ENCODE peak calls at places on chromosomes 11 and 22, in four cellular contexts. One of them, this sample, is unnamed.
A peak's percentile ranks its signal among the peaks of the same experiment; 100 is the strongest.

GRCh38 chr11:128902515-128903066 is 11.4 kb downstream of the KCNJ5 start:
- DNase-seq in IMR-90: peak; percentile 81
- DNase-seq in heart right ventricle: no peak
- DNase-seq in AG09309: peak; percentile 34
- DNase-seq in this sample: peak; percentile 78

GRCh38 chr22:49686495-49687219 is 141.0 kb downstream of the BRD1 start:
- DNase-seq in IMR-90: no peak
- DNase-seq in heart right ventricle: no peak
- DNase-seq in AG09309: no peak
- DNase-seq in this sample: no peak

GRCh38 chr11:57303990-57304579 is 20.7 kb downstream of the TNKS1BP1 start:
- DNase-seq in IMR-90: no peak
- DNase-seq in heart right ventricle: no peak
- DNase-seq in AG09309: no peak
- DNase-seq in this sample: peak; percentile 71

GRCh38 chr11:74570266-74571061 is 21.9 kb upstream of the POLD3 start:
- DNase-seq in IMR-90: peak; percentile 53
- DNase-seq in heart right ventricle: peak; percentile 34
- DNase-seq in AG09309: peak; percentile 28
- DNase-seq in this sample: peak; percentile 64

GRCh38 chr11:10499452-10500262 is 41.3 kb downstream of the RNF141 start:
- DNase-seq in IMR-90: no peak
- DNase-seq in heart right ventricle: no peak
- DNase-seq in AG09309: no peak
- DNase-seq in this sample: no peak

GRCh38 chr11:76141901-76142300 is 64.4 kb downstream of the WNT11 start:
- DNase-seq in IMR-90: peak; percentile 5
- DNase-seq in heart right ventricle: no peak
- DNase-seq in AG09309: no peak
- DNase-seq in this sample: no peak

GRCh38 chr11:19419813-19420212 is 179.1 kb upstream of the E2F8 start:
- DNase-seq in IMR-90: peak; percentile 83
- DNase-seq in heart right ventricle: no peak
- DNase-seq in AG09309: no peak
- DNase-seq in this sample: peak; percentile 53

GRCh38 chr11:123065634-123066033 is 3.7 kb upstream of the HSPA8 start:
- DNase-seq in IMR-90: peak; percentile 82
- DNase-seq in heart right ventricle: no peak
- DNase-seq in AG09309: peak; percentile 17
- DNase-seq in this sample: peak; percentile 78

GRCh38 chr11:125871391-125872137 is 15.9 kb upstream of the HYLS1 start:
- DNase-seq in IMR-90: peak; percentile 31
- DNase-seq in heart right ventricle: no peak
- DNase-seq in AG09309: no peak
- DNase-seq in this sample: no peak

GRCh38 chr11:94507485-94507884 is 4.8 kb upstream of the C11orf97 start:
- DNase-seq in IMR-90: no peak
- DNase-seq in heart right ventricle: no peak
- DNase-seq in AG09309: no peak
- DNase-seq in this sample: no peak

GRCh38 chr11:116460156-116460965 is 312.4 kb downstream of the BUD13 start:
- DNase-seq in IMR-90: no peak
- DNase-seq in heart right ventricle: no peak
- DNase-seq in AG09309: no peak
- DNase-seq in this sample: no peak

GRCh38 chr11:554824-555499 is 5.6 kb downstream of the LMNTD2 start:
- DNase-seq in IMR-90: no peak
- DNase-seq in heart right ventricle: no peak
- DNase-seq in AG09309: no peak
- DNase-seq in this sample: peak; percentile 71

GRCh38 chr11:35056391-35057093 is 82.4 kb upstream of the CD44 start:
- DNase-seq in IMR-90: peak; percentile 28
- DNase-seq in heart right ventricle: no peak
- DNase-seq in AG09309: no peak
- DNase-seq in this sample: no peak

GRCh38 chr22:16949561-16949960 is 58.5 kb downstream of the GAB4 start:
- DNase-seq in IMR-90: no peak
- DNase-seq in heart right ventricle: no peak
- DNase-seq in AG09309: no peak
- DNase-seq in this sample: no peak

GRCh38 chr22:27019827-27020226 is 362.4 kb downstream of the MIAT start:
- DNase-seq in IMR-90: no peak
- DNase-seq in heart right ventricle: no peak
- DNase-seq in AG09309: no peak
- DNase-seq in this sample: no peak

GRCh38 chr22:30015229-30015797 is 65.0 kb upstream of the HORMAD2 start:
- DNase-seq in IMR-90: peak; percentile 60
- DNase-seq in heart right ventricle: no peak
- DNase-seq in AG09309: no peak
- DNase-seq in this sample: peak; percentile 79

GRCh38 chr11:117465236-117465997 is 137.8 kb downstream of the CEP164 start:
- DNase-seq in IMR-90: no peak
- DNase-seq in heart right ventricle: no peak
- DNase-seq in AG09309: no peak
- DNase-seq in this sample: no peak

GRCh38 chr11:63839508-63840355 is 822 bp downstream of the MARK2 start:
- DNase-seq in IMR-90: no peak
- DNase-seq in heart right ventricle: peak; percentile 30
- DNase-seq in AG09309: no peak
- DNase-seq in this sample: no peak

GRCh38 chr11:131572423-131572822 is 202.0 kb downstream of the NTM start:
- DNase-seq in IMR-90: no peak
- DNase-seq in heart right ventricle: no peak
- DNase-seq in AG09309: no peak
- DNase-seq in this sample: no peak

GRCh38 chr11:68312117-68312779 is at the start of gene LRP5:
- DNase-seq in IMR-90: peak; percentile 10
- DNase-seq in heart right ventricle: no peak
- DNase-seq in AG09309: no peak
- DNase-seq in this sample: no peak

GRCh38 chr11:123197711-123198110 is 2.7 kb upstream of the CLMP start:
- DNase-seq in IMR-90: peak; percentile 97
- DNase-seq in heart right ventricle: no peak
- DNase-seq in AG09309: peak; percentile 92
- DNase-seq in this sample: peak; percentile 95

GRCh38 chr22:22043296-22044078 is 60.9 kb upstream of the TOP3B start:
- DNase-seq in IMR-90: no peak
- DNase-seq in heart right ventricle: no peak
- DNase-seq in AG09309: no peak
- DNase-seq in this sample: no peak

GRCh38 chr11:33040127-33040861 is 922 bp downstream of the TCP11L1 start:
- DNase-seq in IMR-90: peak; percentile 44
- DNase-seq in heart right ventricle: no peak
- DNase-seq in AG09309: no peak
- DNase-seq in this sample: no peak

GRCh38 chr11:74966651-74967050 is 17.6 kb downstream of the SPCS2 start:
- DNase-seq in IMR-90: no peak
- DNase-seq in heart right ventricle: no peak
- DNase-seq in AG09309: no peak
- DNase-seq in this sample: no peak

GRCh38 chr11:32006799-32007388 is 84.0 kb upstream of the RCN1 start:
- DNase-seq in IMR-90: peak; percentile 51
- DNase-seq in heart right ventricle: peak; percentile 6
- DNase-seq in AG09309: peak; percentile 7
- DNase-seq in this sample: peak; percentile 37

GRCh38 chr11:43880640-43881159 is at the start of gene ALKBH3:
- DNase-seq in IMR-90: peak; percentile 95
- DNase-seq in heart right ventricle: peak; percentile 91
- DNase-seq in AG09309: peak; percentile 75
- DNase-seq in this sample: peak; percentile 97

GRCh38 chr11:43874738-43875137 is 5.9 kb upstream of the ALKBH3 start:
- DNase-seq in IMR-90: no peak
- DNase-seq in heart right ventricle: no peak
- DNase-seq in AG09309: no peak
- DNase-seq in this sample: no peak

DNA sequence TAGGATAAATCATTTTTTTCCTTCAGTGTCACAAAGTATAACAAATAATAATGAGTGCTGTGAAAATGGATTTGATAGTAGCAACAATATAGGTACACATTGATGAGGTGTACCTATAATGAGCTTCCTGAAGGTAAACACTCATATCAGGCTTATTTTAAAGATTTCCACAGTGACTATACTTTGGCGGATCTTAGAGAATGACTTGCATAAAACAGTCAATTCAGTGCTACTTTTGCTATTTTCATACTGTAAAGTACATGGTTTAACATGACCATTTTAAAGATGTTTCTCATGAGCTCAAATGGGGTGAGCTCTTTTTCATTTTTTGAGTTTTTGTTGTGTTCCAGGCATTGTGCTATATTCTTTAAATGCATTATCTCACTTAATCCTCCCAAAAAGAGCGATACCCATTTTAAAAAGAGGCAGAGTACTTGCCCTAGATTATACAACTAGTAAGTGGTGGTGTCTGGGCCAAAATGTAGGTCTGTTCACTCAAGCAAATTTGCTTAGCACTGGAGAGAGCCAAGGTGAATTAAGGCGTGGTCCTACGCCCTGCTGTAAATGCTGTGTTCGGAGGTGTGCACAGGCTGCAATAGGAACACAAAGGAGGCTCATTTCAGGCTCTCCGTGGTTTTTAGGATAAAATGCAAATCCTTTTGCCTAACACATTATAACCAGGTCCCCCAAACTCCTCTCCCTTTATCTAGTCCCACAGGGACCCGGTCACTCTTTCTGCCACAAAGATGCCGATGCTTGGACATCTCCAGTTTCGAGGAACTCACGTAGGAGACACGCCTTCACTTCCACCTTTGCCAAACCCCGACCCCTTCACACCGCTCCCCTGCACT is 617 bp upstream of the ALKBH3 start:
- DNase-seq in IMR-90: no peak
- DNase-seq in heart right ventricle: no peak
- DNase-seq in AG09309: no peak
- DNase-seq in this sample: no peak
- H3K4me3 ChIP-seq in IMR-90: peak overlapping the region; percentile 84
- H3K4me3 ChIP-seq in heart right ventricle: peak overlapping the region; percentile 97
- H3K4me3 ChIP-seq in AG09309: peak overlapping the region; percentile 67
- H3K4me3 ChIP-seq in this sample: peak overlapping the region; percentile 92

DNA sequence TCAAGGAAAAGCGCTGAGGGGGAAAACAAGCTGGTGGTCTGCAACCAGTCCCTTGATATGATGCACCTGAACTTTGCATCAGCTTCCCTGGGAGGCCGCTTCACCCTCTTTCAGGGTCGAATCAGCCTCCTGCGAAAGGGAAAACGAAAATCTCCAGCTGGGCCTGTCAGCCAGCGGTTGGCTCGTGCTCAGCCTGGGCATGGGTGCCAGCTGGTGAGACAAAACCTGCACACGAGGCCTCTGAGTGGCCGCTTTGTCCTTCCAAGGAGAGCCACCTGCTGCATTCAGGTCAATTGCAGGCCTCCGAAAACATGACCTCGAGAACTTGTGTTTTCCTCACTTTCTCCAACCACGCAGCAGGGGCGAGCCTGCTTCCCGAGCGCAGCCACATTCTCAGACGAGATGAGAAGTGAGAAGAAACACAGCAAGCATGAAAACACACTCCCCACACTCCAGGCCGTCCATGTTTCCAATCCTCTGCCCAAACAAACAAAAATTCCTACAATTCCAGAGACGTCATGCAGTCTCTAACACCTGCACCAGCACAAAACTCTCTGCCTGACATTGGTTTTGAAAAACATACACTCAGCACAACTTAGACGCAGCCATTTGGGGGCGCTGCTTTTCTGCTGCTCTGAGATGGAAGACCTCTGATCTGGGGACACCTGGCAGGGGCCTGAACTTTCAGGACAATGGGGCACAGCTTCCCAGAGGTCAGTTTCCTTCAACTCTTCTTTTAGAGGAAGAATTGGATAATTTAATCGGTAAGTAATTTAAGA is 77.1 kb downstream of the DHCR7 start:
- DNase-seq in IMR-90: no peak
- DNase-seq in heart right ventricle: no peak
- DNase-seq in AG09309: no peak
- DNase-seq in this sample: no peak
- TF ChIP-seq CTCF in IMR-90: no peak
- TF ChIP-seq CTCF in heart right ventricle: no peak
- TF ChIP-seq CTCF in AG09309: no peak
- TF ChIP-seq CTCF in this sample: no peak

GRCh38 chr11:46375392-46376101 is 5.9 kb upstream of the MDK start:
- DNase-seq in IMR-90: no peak
- DNase-seq in heart right ventricle: no peak
- DNase-seq in AG09309: no peak
- DNase-seq in this sample: no peak
- H3K4me3 ChIP-seq in IMR-90: no peak overlapping the region
- H3K4me3 ChIP-seq in heart right ventricle: no peak overlapping the region
- H3K4me3 ChIP-seq in AG09309: no peak overlapping the region
- H3K4me3 ChIP-seq in this sample: no peak overlapping the region

DNA sequence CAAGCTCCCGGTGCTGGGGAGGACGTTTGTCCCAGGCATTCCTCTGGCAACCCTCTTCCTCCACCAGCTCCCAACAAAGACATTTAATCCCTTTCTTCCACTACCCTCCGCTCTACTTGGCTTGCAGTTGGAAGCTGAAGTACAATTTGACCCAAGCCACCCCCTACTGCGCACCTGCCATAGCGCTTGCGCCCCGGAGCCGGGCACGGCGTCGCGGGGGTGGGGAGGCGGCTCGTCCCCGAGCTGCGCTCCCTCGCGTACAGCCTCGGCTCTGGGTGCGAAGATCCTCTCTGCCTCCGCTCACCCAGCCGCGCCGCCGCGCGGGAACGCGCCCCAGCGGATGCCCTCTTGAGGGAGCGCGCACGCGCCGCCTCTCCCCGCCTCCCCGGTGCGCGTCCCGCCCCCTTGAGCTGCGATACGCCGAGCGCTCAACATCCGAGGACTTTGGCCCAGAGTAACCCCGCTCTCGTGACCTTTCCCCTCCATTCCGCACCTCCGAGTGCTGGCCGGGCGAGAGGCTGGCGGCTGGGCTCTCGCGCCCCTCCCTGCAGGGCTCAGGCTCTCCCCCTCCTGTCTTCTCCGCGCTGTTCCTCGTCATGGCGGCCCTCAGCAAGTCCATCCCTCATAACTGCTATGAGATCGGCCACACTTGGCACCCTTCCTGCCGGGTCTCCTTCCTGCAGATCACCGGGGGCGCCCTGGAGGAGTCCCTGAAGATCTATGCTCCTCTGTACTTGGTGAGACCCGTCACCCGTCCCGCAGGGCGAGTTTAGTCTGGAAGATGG is at the start of gene TMEM135:
- DNase-seq in IMR-90: peak; percentile 83
- DNase-seq in heart right ventricle: peak; percentile 95
- DNase-seq in AG09309: peak; percentile 24
- DNase-seq in this sample: peak; percentile 95
- TF ChIP-seq CTCF in IMR-90: no peak
- TF ChIP-seq CTCF in heart right ventricle: peak; percentile 36
- TF ChIP-seq CTCF in AG09309: no peak
- TF ChIP-seq CTCF in this sample: peak; percentile 18